ENCODE peak calls at places on chromosomes 6 and 20, in ten cellular contexts. One of them, this sample, is unnamed. For H3K27me3 and H3K4me1, the result is how much of the 10 kb centered on the place peaks cover.

GRCh38 chr20:57080796-57081195 is 185.6 kb downstream of the BMP7 start:
- DNase-seq in heart left ventricle: no peak
- DNase-seq in tibial artery: no peak
- DNase-seq in uterus: no peak
- DNase-seq in Peyer's patch: no peak
- DNase-seq in endothelial cell of umbilical vein: no peak
- DNase-seq in gastrocnemius medialis: no peak
- DNase-seq in neural progenitor cell: no peak
- DNase-seq in CD8-positive, alpha-beta memory T cell: no peak
- DNase-seq in mesendoderm: peak
- DNase-seq in this sample: no peak

GRCh38 chr6:71965404-71965803 is 79.1 kb downstream of the RIMS1 start:
- DNase-seq in tibial artery: no peak
- DNase-seq in uterus: no peak
- DNase-seq in gastrocnemius medialis: no peak
- DNase-seq in Peyer's patch: no peak
- DNase-seq in heart left ventricle: no peak
- DNase-seq in neural progenitor cell: no peak
- DNase-seq in mesendoderm: peak
- DNase-seq in CD8-positive, alpha-beta memory T cell: no peak
- DNase-seq in endothelial cell of umbilical vein: no peak
- DNase-seq in this sample: no peak

GRCh38 chr20:21554985-21555384 is 41.1 kb upstream of the NKX2-2 start:
- DNase-seq in gastrocnemius medialis: no peak
- DNase-seq in uterus: no peak
- DNase-seq in mesendoderm: no peak
- DNase-seq in tibial artery: no peak
- DNase-seq in Peyer's patch: no peak
- DNase-seq in CD8-positive, alpha-beta memory T cell: no peak
- DNase-seq in neural progenitor cell: no peak
- DNase-seq in heart left ventricle: no peak
- DNase-seq in endothelial cell of umbilical vein: no peak
- DNase-seq in this sample: no peak

GRCh38 chr6:113344969-113345368 is 512.2 kb upstream of the MARCKS start:
- DNase-seq in neural progenitor cell: no peak
- DNase-seq in CD8-positive, alpha-beta memory T cell: no peak
- DNase-seq in endothelial cell of umbilical vein: no peak
- DNase-seq in gastrocnemius medialis: no peak
- DNase-seq in Peyer's patch: no peak
- DNase-seq in heart left ventricle: no peak
- DNase-seq in tibial artery: no peak
- DNase-seq in uterus: no peak
- DNase-seq in mesendoderm: no peak
- DNase-seq in this sample: no peak

GRCh38 chr6:43941174-43941573 is 171.2 kb downstream of the VEGFA start:
- DNase-seq in uterus: no peak
- DNase-seq in neural progenitor cell: no peak
- DNase-seq in endothelial cell of umbilical vein: no peak
- DNase-seq in gastrocnemius medialis: no peak
- DNase-seq in heart left ventricle: no peak
- DNase-seq in CD8-positive, alpha-beta memory T cell: no peak
- DNase-seq in Peyer's patch: no peak
- DNase-seq in mesendoderm: no peak
- DNase-seq in tibial artery: no peak
- DNase-seq in this sample: peak

GRCh38 chr20:19802492-19803158 is 44.6 kb downstream of the RIN2 start:
- DNase-seq in mesendoderm: peak
- DNase-seq in heart left ventricle: no peak
- DNase-seq in gastrocnemius medialis: no peak
- DNase-seq in neural progenitor cell: peak
- DNase-seq in tibial artery: no peak
- DNase-seq in uterus: no peak
- DNase-seq in CD8-positive, alpha-beta memory T cell: no peak
- DNase-seq in endothelial cell of umbilical vein: peak
- DNase-seq in Peyer's patch: peak
- DNase-seq in this sample: no peak

GRCh38 chr6:45930419-45931059 is 85.1 kb downstream of the CLIC5 start:
- DNase-seq in mesendoderm: peak
- DNase-seq in Peyer's patch: peak
- DNase-seq in endothelial cell of umbilical vein: peak
- DNase-seq in gastrocnemius medialis: peak
- DNase-seq in uterus: peak
- DNase-seq in CD8-positive, alpha-beta memory T cell: peak
- DNase-seq in neural progenitor cell: peak
- DNase-seq in heart left ventricle: peak
- DNase-seq in tibial artery: peak
- DNase-seq in this sample: peak

GRCh38 chr6:2245103-2245953 is at the start of gene GMDS:
- DNase-seq in neural progenitor cell: peak
- DNase-seq in mesendoderm: peak
- DNase-seq in uterus: peak
- DNase-seq in tibial artery: peak
- DNase-seq in Peyer's patch: peak
- DNase-seq in heart left ventricle: peak
- DNase-seq in endothelial cell of umbilical vein: peak
- DNase-seq in CD8-positive, alpha-beta memory T cell: peak
- DNase-seq in gastrocnemius medialis: peak
- DNase-seq in this sample: peak

GRCh38 chr20:35327074-35327976 is 35.1 kb upstream of the FAM83C start:
- DNase-seq in heart left ventricle: no peak
- DNase-seq in mesendoderm: no peak
- DNase-seq in CD8-positive, alpha-beta memory T cell: no peak
- DNase-seq in tibial artery: no peak
- DNase-seq in uterus: no peak
- DNase-seq in endothelial cell of umbilical vein: peak
- DNase-seq in gastrocnemius medialis: no peak
- DNase-seq in neural progenitor cell: no peak
- DNase-seq in Peyer's patch: peak
- DNase-seq in this sample: no peak

DNA sequence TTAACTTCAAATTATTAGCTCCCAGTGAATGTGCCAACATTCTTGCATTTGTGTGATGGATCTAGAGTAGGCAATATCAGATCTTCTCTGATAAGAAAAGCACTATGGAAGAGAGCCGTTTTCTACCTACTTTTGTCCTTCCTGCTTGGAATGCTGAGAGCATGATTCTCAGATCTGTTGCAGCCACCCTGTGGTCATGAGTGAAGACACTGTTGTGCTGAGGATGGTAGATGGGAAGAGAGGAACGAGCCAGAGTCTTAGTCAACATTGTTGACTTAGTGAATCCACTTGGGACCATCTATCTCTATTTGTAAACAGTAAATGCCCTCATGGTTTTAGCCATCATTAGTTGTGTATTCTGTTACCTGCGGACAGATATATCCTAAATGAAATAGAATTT is 202.6 kb downstream of the CD109 start:
- DNase-seq in Peyer's patch: no peak
- DNase-seq in tibial artery: no peak
- DNase-seq in neural progenitor cell: peak
- DNase-seq in uterus: no peak
- DNase-seq in heart left ventricle: no peak
- DNase-seq in gastrocnemius medialis: no peak
- DNase-seq in endothelial cell of umbilical vein: no peak
- DNase-seq in mesendoderm: peak
- DNase-seq in CD8-positive, alpha-beta memory T cell: no peak
- DNase-seq in this sample: no peak
- H3K27me3 ChIP-seq in Peyer's patch: under half
- H3K27me3 ChIP-seq in tibial artery: under half
- H3K27me3 ChIP-seq in neural progenitor cell: under half
- H3K27me3 ChIP-seq in uterus: under half
- H3K27me3 ChIP-seq in heart left ventricle: under half
- H3K27me3 ChIP-seq in gastrocnemius medialis: under half
- H3K27me3 ChIP-seq in endothelial cell of umbilical vein: under half
- H3K27me3 ChIP-seq in mesendoderm: under half
- H3K27me3 ChIP-seq in CD8-positive, alpha-beta memory T cell: under half
- H3K27me3 ChIP-seq in this sample: under half

GRCh38 chr6:164967102-164967501 is 342.3 kb downstream of the C6orf118 start:
- DNase-seq in neural progenitor cell: peak
- DNase-seq in endothelial cell of umbilical vein: no peak
- DNase-seq in Peyer's patch: no peak
- DNase-seq in heart left ventricle: no peak
- DNase-seq in uterus: peak
- DNase-seq in mesendoderm: peak
- DNase-seq in CD8-positive, alpha-beta memory T cell: no peak
- DNase-seq in tibial artery: no peak
- DNase-seq in gastrocnemius medialis: no peak
- DNase-seq in this sample: no peak
- H3K4me1 ChIP-seq in neural progenitor cell: under half
- H3K4me1 ChIP-seq in endothelial cell of umbilical vein: under half
- H3K4me1 ChIP-seq in Peyer's patch: under half
- H3K4me1 ChIP-seq in heart left ventricle: under half
- H3K4me1 ChIP-seq in uterus: under half
- H3K4me1 ChIP-seq in mesendoderm: under half
- H3K4me1 ChIP-seq in CD8-positive, alpha-beta memory T cell: under half
- H3K4me1 ChIP-seq in tibial artery: under half
- H3K4me1 ChIP-seq in gastrocnemius medialis: under half
- H3K4me1 ChIP-seq in this sample: under half

GRCh38 chr6:70414813-70415212 is 1.5 kb downstream of the FAM135A start:
- DNase-seq in uterus: no peak
- DNase-seq in heart left ventricle: no peak
- DNase-seq in mesendoderm: no peak
- DNase-seq in endothelial cell of umbilical vein: no peak
- DNase-seq in tibial artery: no peak
- DNase-seq in gastrocnemius medialis: no peak
- DNase-seq in neural progenitor cell: no peak
- DNase-seq in CD8-positive, alpha-beta memory T cell: no peak
- DNase-seq in Peyer's patch: no peak
- DNase-seq in this sample: no peak

GRCh38 chr6:70415247-70415646 is 1.9 kb downstream of the FAM135A start:
- DNase-seq in tibial artery: no peak
- DNase-seq in neural progenitor cell: no peak
- DNase-seq in heart left ventricle: no peak
- DNase-seq in Peyer's patch: no peak
- DNase-seq in uterus: no peak
- DNase-seq in mesendoderm: no peak
- DNase-seq in CD8-positive, alpha-beta memory T cell: no peak
- DNase-seq in gastrocnemius medialis: no peak
- DNase-seq in endothelial cell of umbilical vein: no peak
- DNase-seq in this sample: no peak

GRCh38 chr6:70413114-70413828 is at the start of gene FAM135A:
- DNase-seq in mesendoderm: peak
- DNase-seq in Peyer's patch: peak
- DNase-seq in endothelial cell of umbilical vein: peak
- DNase-seq in gastrocnemius medialis: peak
- DNase-seq in heart left ventricle: peak
- DNase-seq in tibial artery: peak
- DNase-seq in neural progenitor cell: peak
- DNase-seq in uterus: peak
- DNase-seq in CD8-positive, alpha-beta memory T cell: peak
- DNase-seq in this sample: peak

GRCh38 chr6:70413829-70414494 is 654 bp downstream of the FAM135A start:
- DNase-seq in mesendoderm: peak
- DNase-seq in tibial artery: no peak
- DNase-seq in Peyer's patch: peak
- DNase-seq in uterus: no peak
- DNase-seq in neural progenitor cell: peak
- DNase-seq in gastrocnemius medialis: peak
- DNase-seq in CD8-positive, alpha-beta memory T cell: no peak
- DNase-seq in heart left ventricle: no peak
- DNase-seq in endothelial cell of umbilical vein: peak
- DNase-seq in this sample: no peak

GRCh38 chr6:70415660-70416059 is 2.4 kb downstream of the FAM135A start:
- DNase-seq in Peyer's patch: no peak
- DNase-seq in heart left ventricle: no peak
- DNase-seq in mesendoderm: no peak
- DNase-seq in neural progenitor cell: no peak
- DNase-seq in gastrocnemius medialis: no peak
- DNase-seq in CD8-positive, alpha-beta memory T cell: no peak
- DNase-seq in uterus: no peak
- DNase-seq in endothelial cell of umbilical vein: no peak
- DNase-seq in tibial artery: no peak
- DNase-seq in this sample: no peak
- H3K4me3 ChIP-seq in Peyer's patch: no peak
- H3K4me3 ChIP-seq in heart left ventricle: no peak
- H3K4me3 ChIP-seq in mesendoderm: no peak
- H3K4me3 ChIP-seq in neural progenitor cell: peak
- H3K4me3 ChIP-seq in gastrocnemius medialis: no peak
- H3K4me3 ChIP-seq in CD8-positive, alpha-beta memory T cell: no peak
- H3K4me3 ChIP-seq in uterus: no peak
- H3K4me3 ChIP-seq in endothelial cell of umbilical vein: no peak
- H3K4me3 ChIP-seq in tibial artery: no peak
- H3K4me3 ChIP-seq in this sample: no peak

GRCh38 chr6:134079406-134079921 is 27.0 kb upstream of the SLC2A12 start:
- DNase-seq in endothelial cell of umbilical vein: no peak
- DNase-seq in Peyer's patch: no peak
- DNase-seq in tibial artery: no peak
- DNase-seq in heart left ventricle: no peak
- DNase-seq in mesendoderm: no peak
- DNase-seq in gastrocnemius medialis: no peak
- DNase-seq in CD8-positive, alpha-beta memory T cell: no peak
- DNase-seq in uterus: no peak
- DNase-seq in neural progenitor cell: no peak
- DNase-seq in this sample: no peak

GRCh38 chr6:134078166-134078565 is 25.7 kb upstream of the SLC2A12 start:
- DNase-seq in gastrocnemius medialis: no peak
- DNase-seq in heart left ventricle: no peak
- DNase-seq in Peyer's patch: no peak
- DNase-seq in tibial artery: no peak
- DNase-seq in mesendoderm: no peak
- DNase-seq in neural progenitor cell: no peak
- DNase-seq in endothelial cell of umbilical vein: no peak
- DNase-seq in CD8-positive, alpha-beta memory T cell: no peak
- DNase-seq in uterus: no peak
- DNase-seq in this sample: no peak

GRCh38 chr6:134082191-134082590 is 29.8 kb upstream of the SLC2A12 start:
- DNase-seq in gastrocnemius medialis: no peak
- DNase-seq in neural progenitor cell: no peak
- DNase-seq in tibial artery: no peak
- DNase-seq in uterus: no peak
- DNase-seq in mesendoderm: no peak
- DNase-seq in heart left ventricle: no peak
- DNase-seq in endothelial cell of umbilical vein: no peak
- DNase-seq in CD8-positive, alpha-beta memory T cell: no peak
- DNase-seq in Peyer's patch: no peak
- DNase-seq in this sample: no peak

GRCh38 chr6:134081506-134081905 is 29.1 kb upstream of the SLC2A12 start:
- DNase-seq in heart left ventricle: no peak
- DNase-seq in neural progenitor cell: no peak
- DNase-seq in uterus: no peak
- DNase-seq in Peyer's patch: no peak
- DNase-seq in mesendoderm: no peak
- DNase-seq in tibial artery: no peak
- DNase-seq in gastrocnemius medialis: no peak
- DNase-seq in CD8-positive, alpha-beta memory T cell: no peak
- DNase-seq in endothelial cell of umbilical vein: no peak
- DNase-seq in this sample: no peak

DNA sequence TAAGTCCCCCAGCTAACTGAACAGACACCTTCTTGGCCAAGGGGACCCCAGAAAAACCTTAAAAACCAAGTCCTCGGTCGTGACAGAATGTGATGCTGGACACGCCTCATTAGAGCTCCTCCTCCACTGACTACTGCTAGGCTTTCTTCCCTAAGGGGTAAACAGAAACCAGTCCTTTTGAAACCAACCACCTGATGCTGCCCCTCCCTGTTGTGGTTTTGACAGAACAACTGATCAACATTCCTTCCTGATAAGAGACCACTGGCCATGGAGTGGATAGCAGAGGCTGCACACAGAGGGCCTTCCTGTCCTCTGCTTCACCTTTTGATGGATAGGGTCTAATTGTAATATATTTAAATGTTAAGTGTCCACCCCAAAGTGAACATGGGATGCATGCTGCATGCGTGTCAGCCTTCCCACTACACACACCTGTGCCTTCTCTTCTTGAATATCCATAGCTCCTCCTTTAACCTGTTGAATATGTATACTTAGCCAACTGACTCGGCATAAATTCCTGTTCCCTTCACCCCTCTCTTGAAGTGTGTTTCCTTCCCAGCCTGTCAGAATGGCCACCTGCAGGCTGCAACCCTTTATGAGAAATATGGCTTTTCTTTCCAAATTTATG is 27.9 kb upstream of the SLC2A12 start:
- DNase-seq in endothelial cell of umbilical vein: no peak
- DNase-seq in tibial artery: no peak
- DNase-seq in gastrocnemius medialis: no peak
- DNase-seq in CD8-positive, alpha-beta memory T cell: no peak
- DNase-seq in mesendoderm: peak
- DNase-seq in Peyer's patch: peak
- DNase-seq in neural progenitor cell: no peak
- DNase-seq in uterus: no peak
- DNase-seq in heart left ventricle: no peak
- DNase-seq in this sample: no peak
- H3K27me3 ChIP-seq in endothelial cell of umbilical vein: under half
- H3K27me3 ChIP-seq in tibial artery: under half
- H3K27me3 ChIP-seq in gastrocnemius medialis: under half
- H3K27me3 ChIP-seq in CD8-positive, alpha-beta memory T cell: under half
- H3K27me3 ChIP-seq in mesendoderm: under half
- H3K27me3 ChIP-seq in Peyer's patch: under half
- H3K27me3 ChIP-seq in neural progenitor cell: under half
- H3K27me3 ChIP-seq in uterus: under half
- H3K27me3 ChIP-seq in heart left ventricle: under half
- H3K27me3 ChIP-seq in this sample: under half